ENCODE peak calls at places on chromosomes 3 and 15, in ten cellular contexts. I, Y, O, G, J, M, X, N, K and C are unnamed samples.
A peak's percentile ranks its signal among the peaks of the same experiment; 100 is the strongest.

GRCh38 chr15:40055576-40056293 is 16.8 kb upstream of the SRP14 start:
- DNase-seq in I (no peak), Y (no peak), O (no peak), G (no peak), J (no peak), M (no peak), X (no peak), N (no peak), K (no peak), C (peak; percentile 79)

GRCh38 chr3:123686254-123686653 is 101.4 kb upstream of the HACD2 start:
- DNase-seq in I (no peak), Y (peak; percentile 36), O (no peak), G (no peak), J (no peak), M (no peak), X (no peak), N (no peak), K (no peak), C (no peak)

GRCh38 chr15:75598361-75598760 is 19.2 kb upstream of the PTPN9 start:
- DNase-seq in I (no peak), Y (no peak), O (no peak), G (no peak), J (no peak), M (no peak), X (no peak), N (no peak), K (no peak), C (no peak)

GRCh38 chr3:124558898-124559649 is 171.2 kb upstream of the UMPS start:
- DNase-seq in I (peak; percentile 77), Y (no peak), O (peak; percentile 38), G (peak; percentile 91), J (peak; percentile 97), M (peak; percentile 96), X (no peak), N (no peak), K (peak; percentile 86), C (no peak)

GRCh38 chr3:36525115-36525711 is 144.9 kb downstream of the STAC start:
- DNase-seq in I (peak; percentile 73), Y (no peak), O (no peak), G (peak; percentile 80), J (no peak), M (peak; percentile 4), X (no peak), N (no peak), K (peak; percentile 90), C (no peak)

GRCh38 chr15:81418891-81419290 is 44.9 kb upstream of the TMC3 start:
- DNase-seq in I (no peak), Y (no peak), O (no peak), G (no peak), J (no peak), M (peak; percentile 6), X (no peak), N (no peak), K (no peak), C (peak; percentile 56)

GRCh38 chr3:17420668-17421067 is 321.8 kb downstream of the TBC1D5 start:
- DNase-seq in I (no peak), Y (no peak), O (no peak), G (peak; percentile 28), J (peak; percentile 11), M (peak; percentile 28), X (no peak), N (no peak), K (no peak), C (no peak)

GRCh38 chr15:97691799-97692198 is 268.7 kb upstream of the ARRDC4 start:
- DNase-seq in I (peak; percentile 3), Y (no peak), O (no peak), G (peak; percentile 14), J (no peak), M (no peak), X (no peak), N (no peak), K (no peak), C (no peak)

GRCh38 chr3:133942761-133943535 is 47.3 kb upstream of the RAB6B start:
- DNase-seq in I (no peak), Y (no peak), O (peak; percentile 21), G (no peak), J (no peak), M (no peak), X (no peak), N (no peak), K (no peak), C (no peak)

GRCh38 chr3:133944181-133944580 is 48.5 kb upstream of the RAB6B start:
- DNase-seq in I (no peak), Y (no peak), O (no peak), G (peak; percentile 60), J (peak; percentile 87), M (peak; percentile 81), X (no peak), N (no peak), K (peak; percentile 69), C (no peak)

GRCh38 chr3:133945696-133946095 is 50.0 kb upstream of the RAB6B start:
- DNase-seq in I (no peak), Y (no peak), O (no peak), G (no peak), J (no peak), M (no peak), X (no peak), N (no peak), K (no peak), C (no peak)

GRCh38 chr3:133943639-133944131 is 48.0 kb upstream of the RAB6B start:
- DNase-seq in I (peak; percentile 90), Y (no peak), O (peak; percentile 4), G (peak; percentile 88), J (peak; percentile 95), M (peak; percentile 98), X (no peak), N (peak; percentile 67), K (peak; percentile 95), C (peak; percentile 23)

GRCh38 chr3:133944641-133945441 is 49.2 kb upstream of the RAB6B start:
- DNase-seq in I (peak; percentile 91), Y (no peak), O (no peak), G (peak; percentile 69), J (peak; percentile 95), M (peak; percentile 69), X (no peak), N (no peak), K (peak; percentile 37), C (no peak)
- H2AFZ ChIP-seq in I (peak overlapping the region; percentile 67), Y (no peak overlapping the region), O (no peak overlapping the region), G (no peak overlapping the region), J (no peak overlapping the region), M (peak overlapping the region; percentile 46), X (no peak overlapping the region), N (no peak overlapping the region), K (no peak overlapping the region), C (no peak overlapping the region)

DNA sequence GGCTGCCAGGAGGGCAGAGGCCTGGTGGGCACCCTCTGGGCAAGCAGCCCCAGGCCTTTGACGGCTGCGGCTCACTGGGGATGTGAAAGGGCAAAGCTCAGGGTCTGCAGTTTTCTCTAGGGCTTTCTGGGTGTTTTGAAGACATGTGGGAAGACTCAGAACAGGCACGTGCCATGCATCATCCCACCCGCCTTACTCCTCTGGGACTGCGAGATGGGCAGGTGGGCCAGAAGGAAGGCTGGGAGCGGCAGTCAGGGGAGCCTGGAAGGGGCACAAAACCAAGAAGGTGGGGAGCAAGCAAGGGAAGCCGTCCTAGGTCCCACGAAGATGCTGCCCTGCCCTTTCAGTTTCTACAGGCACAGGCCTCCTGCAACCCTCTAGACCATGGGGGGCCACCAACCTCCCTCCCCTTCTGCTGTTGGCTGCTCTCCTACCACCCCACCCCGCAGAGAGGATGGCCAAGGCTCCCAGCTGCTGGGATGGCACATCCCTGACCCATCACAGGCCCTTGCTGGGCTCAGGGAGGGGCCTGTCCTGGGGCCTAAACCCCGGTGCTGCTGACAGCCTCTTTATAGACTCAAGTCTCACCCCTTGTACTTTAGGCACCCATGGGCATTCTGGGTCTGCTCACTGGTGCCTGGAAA is 71.8 kb upstream of the CTSH start:
- DNase-seq in I (no peak), Y (no peak), O (no peak), G (no peak), J (no peak), M (no peak), X (no peak), N (no peak), K (no peak), C (no peak)
- H2AFZ ChIP-seq in I (no peak overlapping the region), Y (no peak overlapping the region), O (no peak overlapping the region), G (no peak overlapping the region), J (no peak overlapping the region), M (no peak overlapping the region), X (no peak overlapping the region), N (no peak overlapping the region), K (no peak overlapping the region), C (no peak overlapping the region)

DNA sequence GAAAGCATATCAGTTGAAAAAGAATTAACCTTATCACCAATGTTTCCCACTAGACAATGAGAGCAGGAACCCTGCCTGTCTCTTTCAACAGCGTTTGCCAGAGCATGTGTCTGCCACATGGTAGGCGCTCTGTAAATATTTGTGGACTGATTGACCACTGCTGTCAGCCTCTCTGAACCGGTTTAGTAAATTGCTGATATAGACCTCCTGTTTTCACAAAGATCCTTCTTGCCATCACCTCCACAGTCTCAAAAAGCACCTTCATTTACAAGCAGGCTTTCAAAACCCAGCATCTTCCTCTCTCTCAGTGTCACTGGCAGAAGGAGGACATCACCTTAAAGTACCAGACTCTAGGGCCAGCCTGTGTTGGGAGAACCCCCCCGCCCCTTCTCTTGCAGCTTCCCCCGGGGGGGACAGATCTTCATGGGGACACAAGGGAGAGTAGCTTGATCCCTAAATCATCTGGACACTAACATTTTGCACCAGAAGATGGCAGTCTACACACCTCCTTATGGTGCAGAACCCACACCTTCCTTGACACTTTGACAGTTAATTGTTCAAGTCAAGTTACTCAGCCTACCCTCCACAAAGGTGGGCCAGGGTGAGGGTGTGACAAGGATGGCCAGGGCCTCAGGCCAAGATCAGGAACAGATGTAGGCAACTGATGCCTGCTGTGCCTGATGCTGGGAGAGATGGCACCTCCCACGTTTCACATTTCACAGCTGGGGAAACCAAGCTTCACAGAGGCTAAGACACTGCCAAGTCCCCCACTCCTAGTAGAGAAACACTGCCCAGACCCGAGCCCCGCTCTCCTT is 37.8 kb upstream of the USP3 start:
- DNase-seq in I (peak; percentile 56), Y (peak; percentile 43), O (peak; percentile 67), G (peak; percentile 72), J (peak; percentile 72), M (peak; percentile 70), X (peak; percentile 81), N (peak; percentile 71), K (peak; percentile 66), C (peak; percentile 35)
- H2AFZ ChIP-seq in I (no peak overlapping the region), Y (peak overlapping the region; percentile 83), O (no peak overlapping the region), G (peak overlapping the region; percentile 7), J (no peak overlapping the region), M (peak overlapping the region; percentile 81), X (peak overlapping the region; percentile 42), N (peak overlapping the region; percentile 57), K (no peak overlapping the region), C (no peak overlapping the region)

GRCh38 chr15:96344120-96344705 is 13.7 kb downstream of the NR2F2 start:
- DNase-seq in I (no peak), Y (no peak), O (no peak), G (no peak), J (no peak), M (no peak), X (no peak), N (no peak), K (no peak), C (no peak)

GRCh38 chr15:96346409-96346808 is 15.9 kb downstream of the NR2F2 start:
- DNase-seq in I (no peak), Y (no peak), O (no peak), G (no peak), J (peak; percentile 45), M (no peak), X (no peak), N (no peak), K (no peak), C (no peak)

GRCh38 chr15:96343529-96344072 is 13.1 kb downstream of the NR2F2 start:
- DNase-seq in I (no peak), Y (no peak), O (peak; percentile 54), G (no peak), J (no peak), M (no peak), X (no peak), N (no peak), K (no peak), C (no peak)

GRCh38 chr15:96345560-96346389 is 15.3 kb downstream of the NR2F2 start:
- DNase-seq in I (no peak), Y (no peak), O (peak; percentile 70), G (peak; percentile 38), J (peak; percentile 94), M (peak; percentile 83), X (peak; percentile 58), N (no peak), K (peak; percentile 88), C (no peak)

GRCh38 chr15:96344706-96345559 is 14.4 kb downstream of the NR2F2 start:
- DNase-seq in I (no peak), Y (no peak), O (peak; percentile 36), G (no peak), J (no peak), M (no peak), X (no peak), N (no peak), K (no peak), C (no peak)
- H2AFZ ChIP-seq in I (no peak overlapping the region), Y (no peak overlapping the region), O (no peak overlapping the region), G (no peak overlapping the region), J (no peak overlapping the region), M (peak overlapping the region; percentile 61), X (no peak overlapping the region), N (no peak overlapping the region), K (peak overlapping the region; percentile 77), C (no peak overlapping the region)